ENCODE peak calls at places on chromosomes 5 and 9, in ten cellular contexts. A is D721Med; H is left ventricle myocardium superior; D is stimulated activated CD8-positive, alpha-beta memory T cell treated with anti-CD3 and anti-CD28 coated beads, Interleukin-7, amount 100 ng/mL, for 4 hours; M is GM12865; G is skeletal muscle cell; V is posterior cingulate gyrus; S is hepatocyte; N is T-helper 9 cell; O is A673. B is an unnamed sample.

GRCh38 chr9:68894502-68894901 is 119.4 kb downstream of the PRKACG start:
- DNase-seq in A (no peak), H (no peak), D (no peak), M (no peak), G (no peak), V (no peak), S (peak), N (no peak), O (no peak), B (no peak)

GRCh38 chr9:133078486-133078885 is 16.7 kb downstream of the CEL start:
- DNase-seq in A (no peak), H (no peak), D (no peak), M (no peak), G (no peak), V (no peak), S (no peak), N (no peak), O (no peak), B (no peak)

GRCh38 chr5:59673438-59674058 is 220.0 kb downstream of the PDE4D start:
- DNase-seq in A (no peak), H (no peak), D (no peak), M (peak), G (no peak), V (no peak), S (peak), N (no peak), O (peak), B (no peak)

GRCh38 chr9:16866542-16866941 is 3.9 kb downstream of the BNC2 start:
- DNase-seq in A (no peak), H (no peak), D (no peak), M (no peak), G (no peak), V (no peak), S (no peak), N (no peak), O (no peak), B (no peak)

GRCh38 chr5:78899922-78900362 is 85.2 kb downstream of the ARSB start:
- DNase-seq in A (peak), H (peak), D (no peak), M (peak), G (no peak), V (peak), S (peak), N (no peak), O (peak), B (no peak)

GRCh38 chr9:97502984-97503861 is 1.8 kb downstream of the TMOD1 start:
- DNase-seq in A (no peak), H (no peak), D (no peak), M (peak), G (no peak), V (no peak), S (no peak), N (no peak), O (no peak), B (no peak)

GRCh38 chr5:170740586-170741205 is 42.8 kb upstream of the GABRP start:
- DNase-seq in A (no peak), H (no peak), D (no peak), M (no peak), G (no peak), V (no peak), S (no peak), N (no peak), O (no peak), B (no peak)

GRCh38 chr5:95780597-95780996 is 41.9 kb downstream of the GLRX start:
- DNase-seq in A (no peak), H (no peak), D (no peak), M (no peak), G (no peak), V (no peak), S (peak), N (no peak), O (no peak), B (no peak)

GRCh38 chr5:103450333-103451061 is 112.1 kb downstream of the NUDT12 start:
- DNase-seq in A (no peak), H (no peak), D (no peak), M (no peak), G (peak), V (no peak), S (no peak), N (no peak), O (no peak), B (no peak)

GRCh38 chr5:16557477-16557876 is 59.3 kb downstream of the RETREG1 start:
- DNase-seq in A (no peak), H (no peak), D (no peak), M (no peak), G (no peak), V (no peak), S (no peak), N (no peak), O (no peak), B (no peak)

GRCh38 chr9:77802512-77803293 is 154.6 kb upstream of the GNA14 start:
- DNase-seq in A (no peak), H (no peak), D (no peak), M (no peak), G (no peak), V (no peak), S (no peak), N (no peak), O (no peak), B (no peak)

B was measured in natural killer cell.